ENCODE peak calls at places on chromosome 12, in five cellular contexts. E is AG10803; H is HTR-8/SVneo; G is central memory CD4-positive, alpha-beta T cell; L is NCI-H187. M is an unnamed sample.

GRCh38 chr12:21276826-21277225 is 57.9 kb downstream of the SLCO1A2 start:
- DNase-seq in E (no peak), H (no peak), G (no peak), L (no peak), M (no peak)

GRCh38 chr12:51591020-51591901 is at the start of gene SCN8A:
- DNase-seq in L (peak; percentile 59), G (peak; percentile 10), H (peak; percentile 51), E (peak; percentile 66), M (peak; percentile 73)

GRCh38 chr12:49546481-49546880 is 7.7 kb downstream of the KCNH3 start:
- DNase-seq in E (no peak), H (no peak), G (no peak), L (no peak), M (no peak)

GRCh38 chr12:2332266-2332665 is 279.5 kb downstream of the CACNA1C start:
- DNase-seq in G (no peak), H (no peak), L (no peak), E (peak; percentile 84), M (no peak)

GRCh38 chr12:48817957-48818830 is at the start of gene CACNB3:
- DNase-seq in L (peak; percentile 88), H (peak; percentile 67), E (peak; percentile 32), G (peak; percentile 75), M (peak; percentile 66)

GRCh38 chr12:59895161-59895785 is 299.4 kb downstream of the SLC16A7 start:
- DNase-seq in G (no peak), L (no peak), E (peak; percentile 1), H (no peak), M (no peak)

GRCh38 chr12:17334784-17335183 is 728.8 kb upstream of the LMO3 start:
- DNase-seq in H (no peak), L (no peak), G (no peak), E (no peak), M (no peak)

GRCh38 chr12:22286569-22286968 is 47.9 kb downstream of the ST8SIA1 start:
- DNase-seq in H (no peak), G (no peak), E (peak; percentile 98), L (no peak), M (no peak)

GRCh38 chr12:122413516-122414404 is 8.7 kb downstream of the CLIP1 start:
- DNase-seq in G (no peak), E (peak; percentile 65), H (no peak), L (no peak), M (no peak)

GRCh38 chr12:96121271-96121711 is 72.9 kb upstream of the ELK3 start:
- DNase-seq in G (no peak), L (no peak), E (no peak), H (no peak), M (no peak)

GRCh38 chr12:52860102-52860838 is 11.5 kb upstream of the KRT78 start:
- DNase-seq in L (no peak), E (peak; percentile 68), G (no peak), H (no peak), M (no peak)

GRCh38 chr12:94615284-94616216 is 34.8 kb downstream of the TMCC3 start:
- DNase-seq in G (no peak), H (peak; percentile 67), L (no peak), E (no peak), M (peak; percentile 19)

GRCh38 chr12:103785243-103786031 is 55.6 kb downstream of the NT5DC3 start:
- DNase-seq in E (peak; percentile 34), G (no peak), L (no peak), H (no peak), M (no peak)

GRCh38 chr12:15982071-15982470 is 70.9 kb downstream of the DERA start:
- DNase-seq in G (no peak), L (no peak), E (peak; percentile 36), H (no peak), M (no peak)

GRCh38 chr12:54010972-54011664 is 2.3 kb downstream of the HOXC8 start:
- DNase-seq in E (no peak), H (no peak), L (no peak), G (no peak), M (no peak)